ENCODE peak calls at places on chromosomes 16 and 17, in four cellular contexts. H, T, A and N are unnamed samples.

GRCh38 chr17:70076831-70077230 is 1.8 kb downstream of the KCNJ16 start:
- DNase-seq in H (no peak), A (no peak), T (no peak), N (no peak)

GRCh38 chr16:87853411-87854052 is 15.8 kb downstream of the SLC7A5 start:
- DNase-seq in H (peak), T (peak), A (peak), N (peak)

GRCh38 chr17:83194189-83194565 is 114.8 kb downstream of the METRNL start:
- DNase-seq in A (no peak), T (no peak), H (no peak), N (no peak)

GRCh38 chr16:4377573-4378146 is 6.0 kb downstream of the VASN start:
- DNase-seq in A (no peak), H (no peak), T (no peak), N (no peak)

GRCh38 chr17:284676-285355 is 67.8 kb downstream of the RPH3AL start:
- DNase-seq in H (no peak), T (no peak), A (no peak), N (no peak)

GRCh38 chr17:76092526-76093413 is 10.8 kb downstream of the EXOC7 start:
- DNase-seq in A (no peak), T (no peak), H (no peak), N (no peak)

GRCh38 chr16:57133911-57134310 is 41.5 kb downstream of the CPNE2 start:
- DNase-seq in A (no peak), T (no peak), H (no peak), N (no peak)

GRCh38 chr16:1781758-1782407 is 488 bp downstream of the SPSB3 start:
- DNase-seq in H (no peak), T (no peak), A (no peak), N (no peak)

GRCh38 chr17:50630524-50631194 is 4.0 kb upstream of the ABCC3 start:
- DNase-seq in H (no peak), A (peak), T (peak), N (no peak)

GRCh38 chr16:28085376-28086171 is 22.1 kb upstream of the GSG1L start:
- DNase-seq in A (no peak), H (no peak), T (no peak), N (no peak)

GRCh38 chr17:44848257-44848795 is 643 bp downstream of the HIGD1B start:
- DNase-seq in T (no peak), H (no peak), A (no peak), N (no peak)

GRCh38 chr16:47726031-47726675 is 265.0 kb downstream of the PHKB start:
- DNase-seq in H (no peak), A (no peak), T (no peak), N (no peak)

GRCh38 chr16:26816266-26816665 is 250.5 kb upstream of the C16orf82 start:
- DNase-seq in A (no peak), T (no peak), H (no peak), N (no peak)

GRCh38 chr16:89472711-89473075 is 17.7 kb downstream of the ANKRD11 start:
- DNase-seq in H (no peak), A (no peak), T (no peak), N (no peak)

GRCh38 chr16:88287219-88287618 is 95.5 kb upstream of the ZNF469 start:
- DNase-seq in H (no peak), A (no peak), T (peak), N (no peak)

GRCh38 chr16:85532147-85532546 is 81.0 kb upstream of the GSE1 start:
- DNase-seq in H (no peak), A (no peak), T (no peak), N (no peak)

GRCh38 chr17:7220593-7221280 is 999 bp downstream of the ACADVL start:
- DNase-seq in T (no peak), A (peak), H (no peak), N (peak)

GRCh38 chr16:21598676-21599157 is 660 bp upstream of the METTL9 start:
- DNase-seq in A (no peak), H (peak), T (no peak), N (peak)

GRCh38 chr17:7774037-7774659 is 56.6 kb downstream of the DNAH2 start:
- DNase-seq in A (no peak), T (no peak), H (no peak), N (no peak)

GRCh38 chr17:7997186-7997585 is 5.2 kb upstream of the GUCY2D start:
- DNase-seq in A (peak), H (no peak), T (peak), N (no peak)

GRCh38 chr17:49511810-49512209 is 16.7 kb downstream of the NGFR start:
- DNase-seq in A (no peak), H (no peak), T (no peak), N (no peak)

GRCh38 chr16:88854306-88855111 is 2.2 kb downstream of the GALNS start:
- DNase-seq in A (no peak), H (no peak), T (no peak), N (no peak)

GRCh38 chr16:1630450-1631213 is 18.5 kb downstream of the CRAMP1 start:
- DNase-seq in A (no peak), H (no peak), T (no peak), N (no peak)

GRCh38 chr17:51165680-51166197 is 472 bp upstream of the NME2 start:
- DNase-seq in T (peak), A (no peak), H (no peak), N (no peak)

GRCh38 chr17:76566988-76567431 is 18.6 kb downstream of the ST6GALNAC2 start:
- DNase-seq in A (no peak), T (no peak), H (no peak), N (no peak)

GRCh38 chr16:28218109-28218508 is 6.3 kb upstream of the XPO6 start:
- DNase-seq in A (no peak), T (no peak), H (no peak), N (no peak)

GRCh38 chr17:44916781-44917241 is 1.5 kb upstream of the GFAP start:
- DNase-seq in T (no peak), A (no peak), H (no peak), N (peak)

GRCh38 chr16:49701867-49702494 is 153.9 kb downstream of the ZNF423 start:
- DNase-seq in T (peak), A (peak), H (peak), N (no peak)

GRCh38 chr16:57379579-57379978 is 7.3 kb downstream of the CX3CL1 start:
- DNase-seq in H (no peak), T (no peak), A (no peak), N (no peak)